ENCODE peak calls at places on chromosomes 5 and 9, in eight cellular contexts. One of them, this sample, is unnamed.
A peak's percentile ranks its signal among the peaks of the same experiment; 100 is the strongest.

GRCh38 chr9:94056442-94056974 is 27.8 kb upstream of the PTPDC1 start:
- ATAC-seq in stimulated activated naive CD8-positive, alpha-beta T cell treated with anti-CD3 and anti-CD28 coated beads, Interleukin-15, Interleukin-2, amounts not matched to agents 100 U/mL and 50 U/mL, for 24 hours: no peak
- ATAC-seq in K562: no peak
- ATAC-seq in activated naive CD8-positive, alpha-beta T cell treated with anti-CD3 and anti-CD28 coated beads, Interleukin-2, amount 50 U/mL, for 24 hours: no peak
- ATAC-seq in CD4-positive, alpha-beta T cell: no peak
- ATAC-seq in HepG2: no peak
- ATAC-seq in T-cell: no peak
- ATAC-seq in activated CD8-positive, alpha-beta T cell treated with anti-CD3 and anti-CD28 coated beads for 36 hours: no peak
- ATAC-seq in this sample: peak; percentile 56

GRCh38 chr5:95261369-95262175 is 23.3 kb downstream of the MCTP1 start:
- ATAC-seq in stimulated activated naive CD8-positive, alpha-beta T cell treated with anti-CD3 and anti-CD28 coated beads, Interleukin-15, Interleukin-2, amounts not matched to agents 100 U/mL and 50 U/mL, for 24 hours: no peak
- ATAC-seq in CD4-positive, alpha-beta T cell: no peak
- ATAC-seq in K562: peak; percentile 68
- ATAC-seq in activated naive CD8-positive, alpha-beta T cell treated with anti-CD3 and anti-CD28 coated beads, Interleukin-2, amount 50 U/mL, for 24 hours: no peak
- ATAC-seq in HepG2: peak; percentile 44
- ATAC-seq in T-cell: no peak
- ATAC-seq in activated CD8-positive, alpha-beta T cell treated with anti-CD3 and anti-CD28 coated beads for 36 hours: no peak
- ATAC-seq in this sample: no peak

GRCh38 chr5:14339467-14339866 is 196.3 kb downstream of the TRIO start:
- ATAC-seq in activated naive CD8-positive, alpha-beta T cell treated with anti-CD3 and anti-CD28 coated beads, Interleukin-2, amount 50 U/mL, for 24 hours: no peak
- ATAC-seq in T-cell: no peak
- ATAC-seq in activated CD8-positive, alpha-beta T cell treated with anti-CD3 and anti-CD28 coated beads for 36 hours: no peak
- ATAC-seq in HepG2: no peak
- ATAC-seq in K562: no peak
- ATAC-seq in stimulated activated naive CD8-positive, alpha-beta T cell treated with anti-CD3 and anti-CD28 coated beads, Interleukin-15, Interleukin-2, amounts not matched to agents 100 U/mL and 50 U/mL, for 24 hours: no peak
- ATAC-seq in CD4-positive, alpha-beta T cell: no peak
- ATAC-seq in this sample: no peak

GRCh38 chr5:54644226-54644625 is 126.7 kb downstream of the SNX18 start:
- ATAC-seq in activated CD8-positive, alpha-beta T cell treated with anti-CD3 and anti-CD28 coated beads for 36 hours: no peak
- ATAC-seq in HepG2: no peak
- ATAC-seq in CD4-positive, alpha-beta T cell: no peak
- ATAC-seq in T-cell: no peak
- ATAC-seq in K562: no peak
- ATAC-seq in stimulated activated naive CD8-positive, alpha-beta T cell treated with anti-CD3 and anti-CD28 coated beads, Interleukin-15, Interleukin-2, amounts not matched to agents 100 U/mL and 50 U/mL, for 24 hours: no peak
- ATAC-seq in activated naive CD8-positive, alpha-beta T cell treated with anti-CD3 and anti-CD28 coated beads, Interleukin-2, amount 50 U/mL, for 24 hours: peak; percentile 16
- ATAC-seq in this sample: peak; percentile 73

GRCh38 chr9:78393932-78394331 is 97.0 kb downstream of the PSAT1 start:
- ATAC-seq in activated naive CD8-positive, alpha-beta T cell treated with anti-CD3 and anti-CD28 coated beads, Interleukin-2, amount 50 U/mL, for 24 hours: no peak
- ATAC-seq in activated CD8-positive, alpha-beta T cell treated with anti-CD3 and anti-CD28 coated beads for 36 hours: no peak
- ATAC-seq in T-cell: no peak
- ATAC-seq in stimulated activated naive CD8-positive, alpha-beta T cell treated with anti-CD3 and anti-CD28 coated beads, Interleukin-15, Interleukin-2, amounts not matched to agents 100 U/mL and 50 U/mL, for 24 hours: no peak
- ATAC-seq in HepG2: no peak
- ATAC-seq in K562: no peak
- ATAC-seq in CD4-positive, alpha-beta T cell: no peak
- ATAC-seq in this sample: no peak

GRCh38 chr9:123370108-123370507 is 14.1 kb downstream of the CRB2 start:
- ATAC-seq in activated naive CD8-positive, alpha-beta T cell treated with anti-CD3 and anti-CD28 coated beads, Interleukin-2, amount 50 U/mL, for 24 hours: no peak
- ATAC-seq in HepG2: no peak
- ATAC-seq in K562: no peak
- ATAC-seq in CD4-positive, alpha-beta T cell: no peak
- ATAC-seq in T-cell: no peak
- ATAC-seq in activated CD8-positive, alpha-beta T cell treated with anti-CD3 and anti-CD28 coated beads for 36 hours: no peak
- ATAC-seq in stimulated activated naive CD8-positive, alpha-beta T cell treated with anti-CD3 and anti-CD28 coated beads, Interleukin-15, Interleukin-2, amounts not matched to agents 100 U/mL and 50 U/mL, for 24 hours: no peak
- ATAC-seq in this sample: no peak

GRCh38 chr9:34087370-34087769 is 38.7 kb upstream of the UBAP2 start:
- ATAC-seq in HepG2: no peak
- ATAC-seq in CD4-positive, alpha-beta T cell: no peak
- ATAC-seq in activated CD8-positive, alpha-beta T cell treated with anti-CD3 and anti-CD28 coated beads for 36 hours: no peak
- ATAC-seq in activated naive CD8-positive, alpha-beta T cell treated with anti-CD3 and anti-CD28 coated beads, Interleukin-2, amount 50 U/mL, for 24 hours: no peak
- ATAC-seq in K562: no peak
- ATAC-seq in stimulated activated naive CD8-positive, alpha-beta T cell treated with anti-CD3 and anti-CD28 coated beads, Interleukin-15, Interleukin-2, amounts not matched to agents 100 U/mL and 50 U/mL, for 24 hours: no peak
- ATAC-seq in T-cell: no peak
- ATAC-seq in this sample: no peak

GRCh38 chr9:131417264-131418142 is 23.6 kb downstream of the PRRC2B start:
- ATAC-seq in activated CD8-positive, alpha-beta T cell treated with anti-CD3 and anti-CD28 coated beads for 36 hours: peak; percentile 52
- ATAC-seq in T-cell: peak; percentile 40
- ATAC-seq in HepG2: no peak
- ATAC-seq in activated naive CD8-positive, alpha-beta T cell treated with anti-CD3 and anti-CD28 coated beads, Interleukin-2, amount 50 U/mL, for 24 hours: peak; percentile 48
- ATAC-seq in stimulated activated naive CD8-positive, alpha-beta T cell treated with anti-CD3 and anti-CD28 coated beads, Interleukin-15, Interleukin-2, amounts not matched to agents 100 U/mL and 50 U/mL, for 24 hours: peak; percentile 44
- ATAC-seq in CD4-positive, alpha-beta T cell: peak; percentile 27
- ATAC-seq in K562: no peak
- ATAC-seq in this sample: no peak

GRCh38 chr5:126628102-126628501 is 27.4 kb downstream of the PHAX start:
- ATAC-seq in T-cell: no peak
- ATAC-seq in activated CD8-positive, alpha-beta T cell treated with anti-CD3 and anti-CD28 coated beads for 36 hours: no peak
- ATAC-seq in stimulated activated naive CD8-positive, alpha-beta T cell treated with anti-CD3 and anti-CD28 coated beads, Interleukin-15, Interleukin-2, amounts not matched to agents 100 U/mL and 50 U/mL, for 24 hours: no peak
- ATAC-seq in activated naive CD8-positive, alpha-beta T cell treated with anti-CD3 and anti-CD28 coated beads, Interleukin-2, amount 50 U/mL, for 24 hours: no peak
- ATAC-seq in HepG2: no peak
- ATAC-seq in K562: no peak
- ATAC-seq in CD4-positive, alpha-beta T cell: no peak
- ATAC-seq in this sample: no peak

GRCh38 chr5:35151151-35151920 is 79.0 kb downstream of the PRLR start:
- ATAC-seq in K562: no peak
- ATAC-seq in stimulated activated naive CD8-positive, alpha-beta T cell treated with anti-CD3 and anti-CD28 coated beads, Interleukin-15, Interleukin-2, amounts not matched to agents 100 U/mL and 50 U/mL, for 24 hours: no peak
- ATAC-seq in activated CD8-positive, alpha-beta T cell treated with anti-CD3 and anti-CD28 coated beads for 36 hours: no peak
- ATAC-seq in T-cell: no peak
- ATAC-seq in CD4-positive, alpha-beta T cell: no peak
- ATAC-seq in HepG2: no peak
- ATAC-seq in activated naive CD8-positive, alpha-beta T cell treated with anti-CD3 and anti-CD28 coated beads, Interleukin-2, amount 50 U/mL, for 24 hours: no peak
- ATAC-seq in this sample: no peak

GRCh38 chr5:88929385-88929784 is 46.4 kb upstream of the MEF2C start:
- ATAC-seq in activated CD8-positive, alpha-beta T cell treated with anti-CD3 and anti-CD28 coated beads for 36 hours: no peak
- ATAC-seq in T-cell: no peak
- ATAC-seq in CD4-positive, alpha-beta T cell: no peak
- ATAC-seq in stimulated activated naive CD8-positive, alpha-beta T cell treated with anti-CD3 and anti-CD28 coated beads, Interleukin-15, Interleukin-2, amounts not matched to agents 100 U/mL and 50 U/mL, for 24 hours: no peak
- ATAC-seq in HepG2: no peak
- ATAC-seq in K562: peak; percentile 56
- ATAC-seq in activated naive CD8-positive, alpha-beta T cell treated with anti-CD3 and anti-CD28 coated beads, Interleukin-2, amount 50 U/mL, for 24 hours: no peak
- ATAC-seq in this sample: no peak

GRCh38 chr9:76426807-76427419 is 32.1 kb upstream of the GCNT1 start:
- ATAC-seq in HepG2: no peak
- ATAC-seq in T-cell: no peak
- ATAC-seq in stimulated activated naive CD8-positive, alpha-beta T cell treated with anti-CD3 and anti-CD28 coated beads, Interleukin-15, Interleukin-2, amounts not matched to agents 100 U/mL and 50 U/mL, for 24 hours: no peak
- ATAC-seq in K562: no peak
- ATAC-seq in activated CD8-positive, alpha-beta T cell treated with anti-CD3 and anti-CD28 coated beads for 36 hours: no peak
- ATAC-seq in CD4-positive, alpha-beta T cell: no peak
- ATAC-seq in activated naive CD8-positive, alpha-beta T cell treated with anti-CD3 and anti-CD28 coated beads, Interleukin-2, amount 50 U/mL, for 24 hours: no peak
- ATAC-seq in this sample: no peak

GRCh38 chr5:172426086-172426485 is 28.2 kb downstream of the SH3PXD2B start:
- ATAC-seq in HepG2: no peak
- ATAC-seq in activated CD8-positive, alpha-beta T cell treated with anti-CD3 and anti-CD28 coated beads for 36 hours: no peak
- ATAC-seq in CD4-positive, alpha-beta T cell: no peak
- ATAC-seq in T-cell: no peak
- ATAC-seq in stimulated activated naive CD8-positive, alpha-beta T cell treated with anti-CD3 and anti-CD28 coated beads, Interleukin-15, Interleukin-2, amounts not matched to agents 100 U/mL and 50 U/mL, for 24 hours: no peak
- ATAC-seq in K562: no peak
- ATAC-seq in activated naive CD8-positive, alpha-beta T cell treated with anti-CD3 and anti-CD28 coated beads, Interleukin-2, amount 50 U/mL, for 24 hours: no peak
- ATAC-seq in this sample: no peak

GRCh38 chr5:171542504-171543150 is 123.2 kb downstream of the FGF18 start:
- ATAC-seq in CD4-positive, alpha-beta T cell: no peak
- ATAC-seq in activated CD8-positive, alpha-beta T cell treated with anti-CD3 and anti-CD28 coated beads for 36 hours: no peak
- ATAC-seq in stimulated activated naive CD8-positive, alpha-beta T cell treated with anti-CD3 and anti-CD28 coated beads, Interleukin-15, Interleukin-2, amounts not matched to agents 100 U/mL and 50 U/mL, for 24 hours: no peak
- ATAC-seq in T-cell: no peak
- ATAC-seq in HepG2: no peak
- ATAC-seq in K562: no peak
- ATAC-seq in activated naive CD8-positive, alpha-beta T cell treated with anti-CD3 and anti-CD28 coated beads, Interleukin-2, amount 50 U/mL, for 24 hours: no peak
- ATAC-seq in this sample: no peak

GRCh38 chr9:129038109-129038852 is 1.9 kb downstream of the MIGA2 start:
- ATAC-seq in CD4-positive, alpha-beta T cell: no peak
- ATAC-seq in T-cell: no peak
- ATAC-seq in activated CD8-positive, alpha-beta T cell treated with anti-CD3 and anti-CD28 coated beads for 36 hours: no peak
- ATAC-seq in stimulated activated naive CD8-positive, alpha-beta T cell treated with anti-CD3 and anti-CD28 coated beads, Interleukin-15, Interleukin-2, amounts not matched to agents 100 U/mL and 50 U/mL, for 24 hours: no peak
- ATAC-seq in K562: peak; percentile 3
- ATAC-seq in activated naive CD8-positive, alpha-beta T cell treated with anti-CD3 and anti-CD28 coated beads, Interleukin-2, amount 50 U/mL, for 24 hours: no peak
- ATAC-seq in HepG2: peak; percentile 38
- ATAC-seq in this sample: peak; percentile 15

GRCh38 chr9:76374702-76375543 is 19.3 kb downstream of the RFK start:
- ATAC-seq in activated CD8-positive, alpha-beta T cell treated with anti-CD3 and anti-CD28 coated beads for 36 hours: no peak
- ATAC-seq in CD4-positive, alpha-beta T cell: no peak
- ATAC-seq in HepG2: peak; percentile 71
- ATAC-seq in T-cell: no peak
- ATAC-seq in K562: peak; percentile 55
- ATAC-seq in stimulated activated naive CD8-positive, alpha-beta T cell treated with anti-CD3 and anti-CD28 coated beads, Interleukin-15, Interleukin-2, amounts not matched to agents 100 U/mL and 50 U/mL, for 24 hours: no peak
- ATAC-seq in activated naive CD8-positive, alpha-beta T cell treated with anti-CD3 and anti-CD28 coated beads, Interleukin-2, amount 50 U/mL, for 24 hours: no peak
- ATAC-seq in this sample: peak; percentile 94

GRCh38 chr5:61332369-61332745 is 299 bp downstream of the ZSWIM6 start:
- ATAC-seq in activated naive CD8-positive, alpha-beta T cell treated with anti-CD3 and anti-CD28 coated beads, Interleukin-2, amount 50 U/mL, for 24 hours: peak; percentile 0
- ATAC-seq in stimulated activated naive CD8-positive, alpha-beta T cell treated with anti-CD3 and anti-CD28 coated beads, Interleukin-15, Interleukin-2, amounts not matched to agents 100 U/mL and 50 U/mL, for 24 hours: no peak
- ATAC-seq in K562: no peak
- ATAC-seq in activated CD8-positive, alpha-beta T cell treated with anti-CD3 and anti-CD28 coated beads for 36 hours: peak; percentile 1
- ATAC-seq in CD4-positive, alpha-beta T cell: no peak
- ATAC-seq in HepG2: no peak
- ATAC-seq in T-cell: peak; percentile 2
- ATAC-seq in this sample: no peak

GRCh38 chr5:176985516-176985915 is 21.1 kb downstream of the UIMC1 start:
- ATAC-seq in activated CD8-positive, alpha-beta T cell treated with anti-CD3 and anti-CD28 coated beads for 36 hours: peak; percentile 80
- ATAC-seq in CD4-positive, alpha-beta T cell: peak; percentile 99
- ATAC-seq in HepG2: no peak
- ATAC-seq in K562: no peak
- ATAC-seq in activated naive CD8-positive, alpha-beta T cell treated with anti-CD3 and anti-CD28 coated beads, Interleukin-2, amount 50 U/mL, for 24 hours: no peak
- ATAC-seq in stimulated activated naive CD8-positive, alpha-beta T cell treated with anti-CD3 and anti-CD28 coated beads, Interleukin-15, Interleukin-2, amounts not matched to agents 100 U/mL and 50 U/mL, for 24 hours: peak; percentile 46
- ATAC-seq in T-cell: peak; percentile 100
- ATAC-seq in this sample: peak; percentile 62

GRCh38 chr9:68755752-68756151 is 50.7 kb downstream of the PIP5K1B start:
- ATAC-seq in HepG2: peak; percentile 50
- ATAC-seq in activated CD8-positive, alpha-beta T cell treated with anti-CD3 and anti-CD28 coated beads for 36 hours: no peak
- ATAC-seq in activated naive CD8-positive, alpha-beta T cell treated with anti-CD3 and anti-CD28 coated beads, Interleukin-2, amount 50 U/mL, for 24 hours: no peak
- ATAC-seq in T-cell: no peak
- ATAC-seq in stimulated activated naive CD8-positive, alpha-beta T cell treated with anti-CD3 and anti-CD28 coated beads, Interleukin-15, Interleukin-2, amounts not matched to agents 100 U/mL and 50 U/mL, for 24 hours: no peak
- ATAC-seq in K562: peak; percentile 26
- ATAC-seq in CD4-positive, alpha-beta T cell: no peak
- ATAC-seq in this sample: no peak

GRCh38 chr9:114606068-114606467 is 5.0 kb upstream of the TMEM268 start:
- ATAC-seq in K562: peak; percentile 11
- ATAC-seq in HepG2: peak; percentile 67
- ATAC-seq in activated naive CD8-positive, alpha-beta T cell treated with anti-CD3 and anti-CD28 coated beads, Interleukin-2, amount 50 U/mL, for 24 hours: no peak
- ATAC-seq in T-cell: no peak
- ATAC-seq in activated CD8-positive, alpha-beta T cell treated with anti-CD3 and anti-CD28 coated beads for 36 hours: no peak
- ATAC-seq in CD4-positive, alpha-beta T cell: no peak
- ATAC-seq in stimulated activated naive CD8-positive, alpha-beta T cell treated with anti-CD3 and anti-CD28 coated beads, Interleukin-15, Interleukin-2, amounts not matched to agents 100 U/mL and 50 U/mL, for 24 hours: no peak
- ATAC-seq in this sample: no peak

GRCh38 chr9:124016152-124017063 is 4.8 kb downstream of the LHX2 start:
- ATAC-seq in stimulated activated naive CD8-positive, alpha-beta T cell treated with anti-CD3 and anti-CD28 coated beads, Interleukin-15, Interleukin-2, amounts not matched to agents 100 U/mL and 50 U/mL, for 24 hours: no peak
- ATAC-seq in K562: no peak
- ATAC-seq in T-cell: no peak
- ATAC-seq in activated naive CD8-positive, alpha-beta T cell treated with anti-CD3 and anti-CD28 coated beads, Interleukin-2, amount 50 U/mL, for 24 hours: no peak
- ATAC-seq in CD4-positive, alpha-beta T cell: no peak
- ATAC-seq in HepG2: no peak
- ATAC-seq in activated CD8-positive, alpha-beta T cell treated with anti-CD3 and anti-CD28 coated beads for 36 hours: peak; percentile 10
- ATAC-seq in this sample: no peak

GRCh38 chr9:27206041-27206440 is 90.9 kb downstream of the EQTN start:
- ATAC-seq in activated naive CD8-positive, alpha-beta T cell treated with anti-CD3 and anti-CD28 coated beads, Interleukin-2, amount 50 U/mL, for 24 hours: no peak
- ATAC-seq in HepG2: no peak
- ATAC-seq in T-cell: no peak
- ATAC-seq in stimulated activated naive CD8-positive, alpha-beta T cell treated with anti-CD3 and anti-CD28 coated beads, Interleukin-15, Interleukin-2, amounts not matched to agents 100 U/mL and 50 U/mL, for 24 hours: no peak
- ATAC-seq in activated CD8-positive, alpha-beta T cell treated with anti-CD3 and anti-CD28 coated beads for 36 hours: no peak
- ATAC-seq in K562: no peak
- ATAC-seq in CD4-positive, alpha-beta T cell: no peak
- ATAC-seq in this sample: no peak

GRCh38 chr9:134329886-134330285 is 3.6 kb downstream of the RXRA start:
- ATAC-seq in activated naive CD8-positive, alpha-beta T cell treated with anti-CD3 and anti-CD28 coated beads, Interleukin-2, amount 50 U/mL, for 24 hours: no peak
- ATAC-seq in T-cell: no peak
- ATAC-seq in HepG2: no peak
- ATAC-seq in K562: no peak
- ATAC-seq in CD4-positive, alpha-beta T cell: no peak
- ATAC-seq in activated CD8-positive, alpha-beta T cell treated with anti-CD3 and anti-CD28 coated beads for 36 hours: no peak
- ATAC-seq in stimulated activated naive CD8-positive, alpha-beta T cell treated with anti-CD3 and anti-CD28 coated beads, Interleukin-15, Interleukin-2, amounts not matched to agents 100 U/mL and 50 U/mL, for 24 hours: no peak
- ATAC-seq in this sample: peak; percentile 39

GRCh38 chr9:135268981-135269380 is 181.5 kb downstream of the OLFM1 start:
- ATAC-seq in activated naive CD8-positive, alpha-beta T cell treated with anti-CD3 and anti-CD28 coated beads, Interleukin-2, amount 50 U/mL, for 24 hours: no peak
- ATAC-seq in K562: no peak
- ATAC-seq in HepG2: no peak
- ATAC-seq in stimulated activated naive CD8-positive, alpha-beta T cell treated with anti-CD3 and anti-CD28 coated beads, Interleukin-15, Interleukin-2, amounts not matched to agents 100 U/mL and 50 U/mL, for 24 hours: no peak
- ATAC-seq in CD4-positive, alpha-beta T cell: no peak
- ATAC-seq in activated CD8-positive, alpha-beta T cell treated with anti-CD3 and anti-CD28 coated beads for 36 hours: no peak
- ATAC-seq in T-cell: no peak
- ATAC-seq in this sample: peak; percentile 52

GRCh38 chr5:137200906-137201305 is 298.2 kb downstream of the SPOCK1 start:
- ATAC-seq in stimulated activated naive CD8-positive, alpha-beta T cell treated with anti-CD3 and anti-CD28 coated beads, Interleukin-15, Interleukin-2, amounts not matched to agents 100 U/mL and 50 U/mL, for 24 hours: no peak
- ATAC-seq in activated CD8-positive, alpha-beta T cell treated with anti-CD3 and anti-CD28 coated beads for 36 hours: no peak
- ATAC-seq in T-cell: no peak
- ATAC-seq in CD4-positive, alpha-beta T cell: no peak
- ATAC-seq in K562: no peak
- ATAC-seq in activated naive CD8-positive, alpha-beta T cell treated with anti-CD3 and anti-CD28 coated beads, Interleukin-2, amount 50 U/mL, for 24 hours: no peak
- ATAC-seq in HepG2: no peak
- ATAC-seq in this sample: no peak

GRCh38 chr5:136056771-136057335 is 28.1 kb downstream of the TGFBI start:
- ATAC-seq in CD4-positive, alpha-beta T cell: no peak
- ATAC-seq in activated naive CD8-positive, alpha-beta T cell treated with anti-CD3 and anti-CD28 coated beads, Interleukin-2, amount 50 U/mL, for 24 hours: no peak
- ATAC-seq in T-cell: no peak
- ATAC-seq in K562: no peak
- ATAC-seq in stimulated activated naive CD8-positive, alpha-beta T cell treated with anti-CD3 and anti-CD28 coated beads, Interleukin-15, Interleukin-2, amounts not matched to agents 100 U/mL and 50 U/mL, for 24 hours: peak; percentile 25
- ATAC-seq in activated CD8-positive, alpha-beta T cell treated with anti-CD3 and anti-CD28 coated beads for 36 hours: no peak
- ATAC-seq in HepG2: no peak
- ATAC-seq in this sample: no peak

GRCh38 chr5:32445831-32446614 is 1.5 kb upstream of the ZFR start:
- ATAC-seq in T-cell: no peak
- ATAC-seq in stimulated activated naive CD8-positive, alpha-beta T cell treated with anti-CD3 and anti-CD28 coated beads, Interleukin-15, Interleukin-2, amounts not matched to agents 100 U/mL and 50 U/mL, for 24 hours: no peak
- ATAC-seq in HepG2: no peak
- ATAC-seq in K562: no peak
- ATAC-seq in activated naive CD8-positive, alpha-beta T cell treated with anti-CD3 and anti-CD28 coated beads, Interleukin-2, amount 50 U/mL, for 24 hours: no peak
- ATAC-seq in activated CD8-positive, alpha-beta T cell treated with anti-CD3 and anti-CD28 coated beads for 36 hours: no peak
- ATAC-seq in CD4-positive, alpha-beta T cell: no peak
- ATAC-seq in this sample: peak; percentile 32

GRCh38 chr9:27247756-27248155 is 49.2 kb downstream of the EQTN start:
- ATAC-seq in HepG2: peak; percentile 90
- ATAC-seq in activated naive CD8-positive, alpha-beta T cell treated with anti-CD3 and anti-CD28 coated beads, Interleukin-2, amount 50 U/mL, for 24 hours: peak; percentile 33
- ATAC-seq in CD4-positive, alpha-beta T cell: no peak
- ATAC-seq in activated CD8-positive, alpha-beta T cell treated with anti-CD3 and anti-CD28 coated beads for 36 hours: peak; percentile 42
- ATAC-seq in T-cell: no peak
- ATAC-seq in stimulated activated naive CD8-positive, alpha-beta T cell treated with anti-CD3 and anti-CD28 coated beads, Interleukin-15, Interleukin-2, amounts not matched to agents 100 U/mL and 50 U/mL, for 24 hours: peak; percentile 40
- ATAC-seq in K562: no peak
- ATAC-seq in this sample: peak; percentile 60

GRCh38 chr9:136255166-136255538 is 9.5 kb upstream of the QSOX2 start:
- ATAC-seq in CD4-positive, alpha-beta T cell: no peak
- ATAC-seq in K562: peak; percentile 15
- ATAC-seq in stimulated activated naive CD8-positive, alpha-beta T cell treated with anti-CD3 and anti-CD28 coated beads, Interleukin-15, Interleukin-2, amounts not matched to agents 100 U/mL and 50 U/mL, for 24 hours: no peak
- ATAC-seq in activated naive CD8-positive, alpha-beta T cell treated with anti-CD3 and anti-CD28 coated beads, Interleukin-2, amount 50 U/mL, for 24 hours: no peak
- ATAC-seq in activated CD8-positive, alpha-beta T cell treated with anti-CD3 and anti-CD28 coated beads for 36 hours: peak; percentile 60
- ATAC-seq in T-cell: no peak
- ATAC-seq in HepG2: peak; percentile 4
- ATAC-seq in this sample: no peak

GRCh38 chr9:91273853-91274552 is 87.7 kb downstream of the AUH start:
- ATAC-seq in activated naive CD8-positive, alpha-beta T cell treated with anti-CD3 and anti-CD28 coated beads, Interleukin-2, amount 50 U/mL, for 24 hours: peak; percentile 80
- ATAC-seq in stimulated activated naive CD8-positive, alpha-beta T cell treated with anti-CD3 and anti-CD28 coated beads, Interleukin-15, Interleukin-2, amounts not matched to agents 100 U/mL and 50 U/mL, for 24 hours: peak; percentile 83
- ATAC-seq in HepG2: no peak
- ATAC-seq in T-cell: no peak
- ATAC-seq in K562: no peak
- ATAC-seq in activated CD8-positive, alpha-beta T cell treated with anti-CD3 and anti-CD28 coated beads for 36 hours: peak; percentile 90
- ATAC-seq in CD4-positive, alpha-beta T cell: no peak
- ATAC-seq in this sample: peak; percentile 79

GRCh38 chr5:102547659-102548058 is 48.9 kb upstream of the SLCO6A1 start:
- ATAC-seq in activated CD8-positive, alpha-beta T cell treated with anti-CD3 and anti-CD28 coated beads for 36 hours: no peak
- ATAC-seq in CD4-positive, alpha-beta T cell: no peak
- ATAC-seq in activated naive CD8-positive, alpha-beta T cell treated with anti-CD3 and anti-CD28 coated beads, Interleukin-2, amount 50 U/mL, for 24 hours: no peak
- ATAC-seq in K562: no peak
- ATAC-seq in stimulated activated naive CD8-positive, alpha-beta T cell treated with anti-CD3 and anti-CD28 coated beads, Interleukin-15, Interleukin-2, amounts not matched to agents 100 U/mL and 50 U/mL, for 24 hours: no peak
- ATAC-seq in T-cell: no peak
- ATAC-seq in HepG2: no peak
- ATAC-seq in this sample: no peak

GRCh38 chr9:134474058-134474370 is 147.8 kb downstream of the RXRA start:
- ATAC-seq in HepG2: no peak
- ATAC-seq in T-cell: no peak
- ATAC-seq in activated CD8-positive, alpha-beta T cell treated with anti-CD3 and anti-CD28 coated beads for 36 hours: no peak
- ATAC-seq in activated naive CD8-positive, alpha-beta T cell treated with anti-CD3 and anti-CD28 coated beads, Interleukin-2, amount 50 U/mL, for 24 hours: no peak
- ATAC-seq in K562: peak; percentile 48
- ATAC-seq in stimulated activated naive CD8-positive, alpha-beta T cell treated with anti-CD3 and anti-CD28 coated beads, Interleukin-15, Interleukin-2, amounts not matched to agents 100 U/mL and 50 U/mL, for 24 hours: no peak
- ATAC-seq in CD4-positive, alpha-beta T cell: no peak
- ATAC-seq in this sample: peak; percentile 11

GRCh38 chr5:541148-541887 is 17.1 kb upstream of the SLC9A3 start:
- ATAC-seq in K562: peak; percentile 89
- ATAC-seq in T-cell: no peak
- ATAC-seq in HepG2: no peak
- ATAC-seq in activated naive CD8-positive, alpha-beta T cell treated with anti-CD3 and anti-CD28 coated beads, Interleukin-2, amount 50 U/mL, for 24 hours: no peak
- ATAC-seq in activated CD8-positive, alpha-beta T cell treated with anti-CD3 and anti-CD28 coated beads for 36 hours: no peak
- ATAC-seq in stimulated activated naive CD8-positive, alpha-beta T cell treated with anti-CD3 and anti-CD28 coated beads, Interleukin-15, Interleukin-2, amounts not matched to agents 100 U/mL and 50 U/mL, for 24 hours: no peak
- ATAC-seq in CD4-positive, alpha-beta T cell: no peak
- ATAC-seq in this sample: no peak

GRCh38 chr9:101047848-101048402 is 19.4 kb downstream of the PLPPR1 start:
- ATAC-seq in activated CD8-positive, alpha-beta T cell treated with anti-CD3 and anti-CD28 coated beads for 36 hours: no peak
- ATAC-seq in CD4-positive, alpha-beta T cell: no peak
- ATAC-seq in stimulated activated naive CD8-positive, alpha-beta T cell treated with anti-CD3 and anti-CD28 coated beads, Interleukin-15, Interleukin-2, amounts not matched to agents 100 U/mL and 50 U/mL, for 24 hours: no peak
- ATAC-seq in activated naive CD8-positive, alpha-beta T cell treated with anti-CD3 and anti-CD28 coated beads, Interleukin-2, amount 50 U/mL, for 24 hours: no peak
- ATAC-seq in HepG2: no peak
- ATAC-seq in K562: no peak
- ATAC-seq in T-cell: no peak
- ATAC-seq in this sample: no peak